ENCODE peak calls at places on chromosomes 1 and 21, in nine cellular contexts. One of them, this sample, is unnamed.
A peak's percentile ranks its signal among the peaks of the same experiment; 100 is the strongest.

GRCh38 chr21:31184462-31184861 is 146.2 kb upstream of the KRTAP19-8 start:
- DNase-seq in stimulated activated CD8-positive, alpha-beta memory T cell treated with anti-CD3 and anti-CD28 coated beads, Interleukin-15, amount 100 ng/mL, for 24 hours: no peak
- DNase-seq in pancreas: no peak
- DNase-seq in NCI-H2029 treated with DMSO at 0.1 percent for 48 hours: no peak
- DNase-seq in HS-5: no peak
- DNase-seq in KBM-7: no peak
- DNase-seq in activated gamma-delta T cell treated with Interleukin-2 at 50 U/mL for 16 hours: peak; percentile 34
- DNase-seq in NT2/D1: no peak
- DNase-seq in C1 segment of cervical spinal cord: no peak
- DNase-seq in this sample: no peak

GRCh38 chr1:16181887-16182719 is 26.2 kb upstream of the EPHA2 start:
- DNase-seq in stimulated activated CD8-positive, alpha-beta memory T cell treated with anti-CD3 and anti-CD28 coated beads, Interleukin-15, amount 100 ng/mL, for 24 hours: no peak
- DNase-seq in HS-5: peak; percentile 84
- DNase-seq in NT2/D1: peak; percentile 79
- DNase-seq in C1 segment of cervical spinal cord: no peak
- DNase-seq in KBM-7: no peak
- DNase-seq in pancreas: peak; percentile 59
- DNase-seq in activated gamma-delta T cell treated with Interleukin-2 at 50 U/mL for 16 hours: no peak
- DNase-seq in NCI-H2029 treated with DMSO at 0.1 percent for 48 hours: no peak
- DNase-seq in this sample: peak; percentile 90

GRCh38 chr1:198496216-198497143 is 44.0 kb downstream of the ATP6V1G3 start:
- DNase-seq in NCI-H2029 treated with DMSO at 0.1 percent for 48 hours: no peak
- DNase-seq in HS-5: peak; percentile 60
- DNase-seq in KBM-7: no peak
- DNase-seq in stimulated activated CD8-positive, alpha-beta memory T cell treated with anti-CD3 and anti-CD28 coated beads, Interleukin-15, amount 100 ng/mL, for 24 hours: no peak
- DNase-seq in C1 segment of cervical spinal cord: no peak
- DNase-seq in pancreas: no peak
- DNase-seq in activated gamma-delta T cell treated with Interleukin-2 at 50 U/mL for 16 hours: no peak
- DNase-seq in NT2/D1: no peak
- DNase-seq in this sample: no peak

GRCh38 chr1:231407537-231408396 is 14.3 kb downstream of the EGLN1 start:
- DNase-seq in stimulated activated CD8-positive, alpha-beta memory T cell treated with anti-CD3 and anti-CD28 coated beads, Interleukin-15, amount 100 ng/mL, for 24 hours: no peak
- DNase-seq in KBM-7: no peak
- DNase-seq in pancreas: no peak
- DNase-seq in C1 segment of cervical spinal cord: no peak
- DNase-seq in activated gamma-delta T cell treated with Interleukin-2 at 50 U/mL for 16 hours: no peak
- DNase-seq in NT2/D1: no peak
- DNase-seq in NCI-H2029 treated with DMSO at 0.1 percent for 48 hours: no peak
- DNase-seq in HS-5: no peak
- DNase-seq in this sample: no peak

GRCh38 chr1:70738576-70738975 is 309.0 kb downstream of the PTGER3 start:
- DNase-seq in pancreas: no peak
- DNase-seq in stimulated activated CD8-positive, alpha-beta memory T cell treated with anti-CD3 and anti-CD28 coated beads, Interleukin-15, amount 100 ng/mL, for 24 hours: no peak
- DNase-seq in activated gamma-delta T cell treated with Interleukin-2 at 50 U/mL for 16 hours: no peak
- DNase-seq in C1 segment of cervical spinal cord: no peak
- DNase-seq in HS-5: no peak
- DNase-seq in NCI-H2029 treated with DMSO at 0.1 percent for 48 hours: no peak
- DNase-seq in KBM-7: no peak
- DNase-seq in NT2/D1: no peak
- DNase-seq in this sample: no peak

GRCh38 chr1:171188388-171189266 is 3.5 kb downstream of the FMO2 start:
- DNase-seq in pancreas: peak; percentile 27
- DNase-seq in activated gamma-delta T cell treated with Interleukin-2 at 50 U/mL for 16 hours: peak; percentile 10
- DNase-seq in C1 segment of cervical spinal cord: no peak
- DNase-seq in KBM-7: peak; percentile 56
- DNase-seq in stimulated activated CD8-positive, alpha-beta memory T cell treated with anti-CD3 and anti-CD28 coated beads, Interleukin-15, amount 100 ng/mL, for 24 hours: peak; percentile 3
- DNase-seq in NCI-H2029 treated with DMSO at 0.1 percent for 48 hours: peak; percentile 9
- DNase-seq in HS-5: peak; percentile 5
- DNase-seq in NT2/D1: peak; percentile 63
- DNase-seq in this sample: peak; percentile 92

GRCh38 chr21:34202553-34203332 is 129.4 kb downstream of the MRPS6 start:
- DNase-seq in KBM-7: no peak
- DNase-seq in C1 segment of cervical spinal cord: no peak
- DNase-seq in NT2/D1: peak; percentile 58
- DNase-seq in stimulated activated CD8-positive, alpha-beta memory T cell treated with anti-CD3 and anti-CD28 coated beads, Interleukin-15, amount 100 ng/mL, for 24 hours: no peak
- DNase-seq in HS-5: no peak
- DNase-seq in NCI-H2029 treated with DMSO at 0.1 percent for 48 hours: no peak
- DNase-seq in pancreas: peak; percentile 6
- DNase-seq in activated gamma-delta T cell treated with Interleukin-2 at 50 U/mL for 16 hours: no peak
- DNase-seq in this sample: peak; percentile 75

GRCh38 chr1:184212649-184213314 is 161.3 kb downstream of the TSEN15 start:
- DNase-seq in C1 segment of cervical spinal cord: no peak
- DNase-seq in pancreas: no peak
- DNase-seq in KBM-7: peak; percentile 35
- DNase-seq in HS-5: peak; percentile 52
- DNase-seq in NT2/D1: peak; percentile 33
- DNase-seq in stimulated activated CD8-positive, alpha-beta memory T cell treated with anti-CD3 and anti-CD28 coated beads, Interleukin-15, amount 100 ng/mL, for 24 hours: no peak
- DNase-seq in activated gamma-delta T cell treated with Interleukin-2 at 50 U/mL for 16 hours: no peak
- DNase-seq in NCI-H2029 treated with DMSO at 0.1 percent for 48 hours: no peak
- DNase-seq in this sample: no peak

GRCh38 chr1:67052741-67053534 is 1.0 kb downstream of the SLC35D1 start:
- DNase-seq in stimulated activated CD8-positive, alpha-beta memory T cell treated with anti-CD3 and anti-CD28 coated beads, Interleukin-15, amount 100 ng/mL, for 24 hours: no peak
- DNase-seq in NCI-H2029 treated with DMSO at 0.1 percent for 48 hours: no peak
- DNase-seq in C1 segment of cervical spinal cord: peak; percentile 19
- DNase-seq in activated gamma-delta T cell treated with Interleukin-2 at 50 U/mL for 16 hours: peak; percentile 11
- DNase-seq in pancreas: peak; percentile 13
- DNase-seq in HS-5: peak; percentile 22
- DNase-seq in KBM-7: peak; percentile 66
- DNase-seq in NT2/D1: peak; percentile 23
- DNase-seq in this sample: peak; percentile 36

GRCh38 chr1:21397813-21398188 is 42.1 kb upstream of the NBPF3 start:
- DNase-seq in NCI-H2029 treated with DMSO at 0.1 percent for 48 hours: no peak
- DNase-seq in HS-5: no peak
- DNase-seq in NT2/D1: peak; percentile 8
- DNase-seq in activated gamma-delta T cell treated with Interleukin-2 at 50 U/mL for 16 hours: no peak
- DNase-seq in KBM-7: peak; percentile 92
- DNase-seq in stimulated activated CD8-positive, alpha-beta memory T cell treated with anti-CD3 and anti-CD28 coated beads, Interleukin-15, amount 100 ng/mL, for 24 hours: no peak
- DNase-seq in pancreas: no peak
- DNase-seq in C1 segment of cervical spinal cord: no peak
- DNase-seq in this sample: peak; percentile 85

GRCh38 chr1:170692866-170693575 is 29.1 kb downstream of the PRRX1 start:
- DNase-seq in activated gamma-delta T cell treated with Interleukin-2 at 50 U/mL for 16 hours: no peak
- DNase-seq in HS-5: no peak
- DNase-seq in NT2/D1: no peak
- DNase-seq in stimulated activated CD8-positive, alpha-beta memory T cell treated with anti-CD3 and anti-CD28 coated beads, Interleukin-15, amount 100 ng/mL, for 24 hours: no peak
- DNase-seq in C1 segment of cervical spinal cord: no peak
- DNase-seq in pancreas: no peak
- DNase-seq in NCI-H2029 treated with DMSO at 0.1 percent for 48 hours: no peak
- DNase-seq in KBM-7: no peak
- DNase-seq in this sample: no peak

GRCh38 chr1:24503003-24503751 is 541 bp downstream of the RCAN3 start:
- DNase-seq in activated gamma-delta T cell treated with Interleukin-2 at 50 U/mL for 16 hours: no peak
- DNase-seq in KBM-7: peak; percentile 30
- DNase-seq in stimulated activated CD8-positive, alpha-beta memory T cell treated with anti-CD3 and anti-CD28 coated beads, Interleukin-15, amount 100 ng/mL, for 24 hours: no peak
- DNase-seq in NCI-H2029 treated with DMSO at 0.1 percent for 48 hours: no peak
- DNase-seq in NT2/D1: no peak
- DNase-seq in HS-5: no peak
- DNase-seq in C1 segment of cervical spinal cord: no peak
- DNase-seq in pancreas: peak; percentile 25
- DNase-seq in this sample: peak; percentile 45

GRCh38 chr1:230632273-230632873 is 9.9 kb upstream of the COG2 start:
- DNase-seq in NT2/D1: peak; percentile 43
- DNase-seq in KBM-7: peak; percentile 57
- DNase-seq in C1 segment of cervical spinal cord: peak; percentile 6
- DNase-seq in activated gamma-delta T cell treated with Interleukin-2 at 50 U/mL for 16 hours: no peak
- DNase-seq in NCI-H2029 treated with DMSO at 0.1 percent for 48 hours: peak; percentile 47
- DNase-seq in HS-5: no peak
- DNase-seq in stimulated activated CD8-positive, alpha-beta memory T cell treated with anti-CD3 and anti-CD28 coated beads, Interleukin-15, amount 100 ng/mL, for 24 hours: no peak
- DNase-seq in pancreas: no peak
- DNase-seq in this sample: peak; percentile 76

GRCh38 chr1:51907079-51907702 is 28.7 kb upstream of the NRDC start:
- DNase-seq in activated gamma-delta T cell treated with Interleukin-2 at 50 U/mL for 16 hours: no peak
- DNase-seq in HS-5: no peak
- DNase-seq in NT2/D1: no peak
- DNase-seq in C1 segment of cervical spinal cord: no peak
- DNase-seq in pancreas: no peak
- DNase-seq in NCI-H2029 treated with DMSO at 0.1 percent for 48 hours: no peak
- DNase-seq in stimulated activated CD8-positive, alpha-beta memory T cell treated with anti-CD3 and anti-CD28 coated beads, Interleukin-15, amount 100 ng/mL, for 24 hours: no peak
- DNase-seq in KBM-7: no peak
- DNase-seq in this sample: no peak

GRCh38 chr1:40622051-40622450 is 43.4 kb downstream of the RIMS3 start:
- DNase-seq in stimulated activated CD8-positive, alpha-beta memory T cell treated with anti-CD3 and anti-CD28 coated beads, Interleukin-15, amount 100 ng/mL, for 24 hours: no peak
- DNase-seq in NT2/D1: no peak
- DNase-seq in NCI-H2029 treated with DMSO at 0.1 percent for 48 hours: no peak
- DNase-seq in KBM-7: no peak
- DNase-seq in HS-5: no peak
- DNase-seq in activated gamma-delta T cell treated with Interleukin-2 at 50 U/mL for 16 hours: no peak
- DNase-seq in C1 segment of cervical spinal cord: no peak
- DNase-seq in pancreas: no peak
- DNase-seq in this sample: no peak

GRCh38 chr1:30892671-30893073 is 15.9 kb downstream of the SDC3 start:
- DNase-seq in NCI-H2029 treated with DMSO at 0.1 percent for 48 hours: no peak
- DNase-seq in KBM-7: no peak
- DNase-seq in NT2/D1: no peak
- DNase-seq in activated gamma-delta T cell treated with Interleukin-2 at 50 U/mL for 16 hours: no peak
- DNase-seq in C1 segment of cervical spinal cord: no peak
- DNase-seq in HS-5: no peak
- DNase-seq in stimulated activated CD8-positive, alpha-beta memory T cell treated with anti-CD3 and anti-CD28 coated beads, Interleukin-15, amount 100 ng/mL, for 24 hours: no peak
- DNase-seq in pancreas: no peak
- DNase-seq in this sample: no peak

GRCh38 chr1:10939654-10940450 is 72.6 kb upstream of the TARDBP start:
- DNase-seq in stimulated activated CD8-positive, alpha-beta memory T cell treated with anti-CD3 and anti-CD28 coated beads, Interleukin-15, amount 100 ng/mL, for 24 hours: no peak
- DNase-seq in activated gamma-delta T cell treated with Interleukin-2 at 50 U/mL for 16 hours: no peak
- DNase-seq in KBM-7: peak; percentile 82
- DNase-seq in NCI-H2029 treated with DMSO at 0.1 percent for 48 hours: no peak
- DNase-seq in NT2/D1: no peak
- DNase-seq in HS-5: no peak
- DNase-seq in pancreas: no peak
- DNase-seq in C1 segment of cervical spinal cord: no peak
- DNase-seq in this sample: no peak

GRCh38 chr1:24536391-24536840 is 19.5 kb upstream of the NCMAP start:
- DNase-seq in NT2/D1: no peak
- DNase-seq in KBM-7: peak; percentile 82
- DNase-seq in NCI-H2029 treated with DMSO at 0.1 percent for 48 hours: peak; percentile 70
- DNase-seq in HS-5: no peak
- DNase-seq in stimulated activated CD8-positive, alpha-beta memory T cell treated with anti-CD3 and anti-CD28 coated beads, Interleukin-15, amount 100 ng/mL, for 24 hours: peak; percentile 35
- DNase-seq in pancreas: no peak
- DNase-seq in activated gamma-delta T cell treated with Interleukin-2 at 50 U/mL for 16 hours: peak; percentile 52
- DNase-seq in C1 segment of cervical spinal cord: no peak
- DNase-seq in this sample: no peak

GRCh38 chr1:175569117-175569743 is 174.2 kb downstream of the TNR start:
- DNase-seq in NCI-H2029 treated with DMSO at 0.1 percent for 48 hours: no peak
- DNase-seq in NT2/D1: no peak
- DNase-seq in stimulated activated CD8-positive, alpha-beta memory T cell treated with anti-CD3 and anti-CD28 coated beads, Interleukin-15, amount 100 ng/mL, for 24 hours: no peak
- DNase-seq in C1 segment of cervical spinal cord: no peak
- DNase-seq in pancreas: no peak
- DNase-seq in HS-5: no peak
- DNase-seq in KBM-7: no peak
- DNase-seq in activated gamma-delta T cell treated with Interleukin-2 at 50 U/mL for 16 hours: no peak
- DNase-seq in this sample: no peak

GRCh38 chr21:39406065-39406464 is 39.5 kb downstream of the LCA5L start:
- DNase-seq in stimulated activated CD8-positive, alpha-beta memory T cell treated with anti-CD3 and anti-CD28 coated beads, Interleukin-15, amount 100 ng/mL, for 24 hours: no peak
- DNase-seq in pancreas: no peak
- DNase-seq in HS-5: no peak
- DNase-seq in NCI-H2029 treated with DMSO at 0.1 percent for 48 hours: no peak
- DNase-seq in KBM-7: no peak
- DNase-seq in activated gamma-delta T cell treated with Interleukin-2 at 50 U/mL for 16 hours: no peak
- DNase-seq in NT2/D1: no peak
- DNase-seq in C1 segment of cervical spinal cord: no peak
- DNase-seq in this sample: no peak